ENCODE peak calls at places on chromosome 11, in eight cellular contexts. One of them, this sample, is unnamed.
A peak's percentile ranks its signal among the peaks of the same experiment; 100 is the strongest.

GRCh38 chr11:3147626-3148025 is 17.5 kb downstream of the OSBPL5 start:
- ATAC-seq in left cardiac atrium: peak; percentile 4
- ATAC-seq in PC-3: no peak
- ATAC-seq in Right ventricle myocardium superior: no peak
- ATAC-seq in activated CD4-positive, alpha-beta T cell treated with anti-CD3 and anti-CD28 coated beads for 36 hours: no peak
- ATAC-seq in aorta: no peak
- ATAC-seq in pancreas: no peak
- ATAC-seq in upper lobe of right lung: no peak
- ATAC-seq in this sample: no peak

GRCh38 chr11:35662649-35663407 is at the start of gene TRIM44:
- ATAC-seq in left cardiac atrium: peak; percentile 95
- ATAC-seq in PC-3: peak; percentile 62
- ATAC-seq in Right ventricle myocardium superior: peak; percentile 98
- ATAC-seq in activated CD4-positive, alpha-beta T cell treated with anti-CD3 and anti-CD28 coated beads for 36 hours: peak; percentile 86
- ATAC-seq in aorta: peak; percentile 95
- ATAC-seq in pancreas: peak; percentile 94
- ATAC-seq in upper lobe of right lung: peak; percentile 96
- ATAC-seq in this sample: peak; percentile 93

GRCh38 chr11:88357323-88358039 is 19.9 kb upstream of the CTSC start:
- ATAC-seq in left cardiac atrium: peak; percentile 55
- ATAC-seq in PC-3: peak; percentile 96
- ATAC-seq in Right ventricle myocardium superior: peak; percentile 61
- ATAC-seq in activated CD4-positive, alpha-beta T cell treated with anti-CD3 and anti-CD28 coated beads for 36 hours: peak; percentile 86
- ATAC-seq in aorta: no peak
- ATAC-seq in pancreas: no peak
- ATAC-seq in upper lobe of right lung: peak; percentile 52
- ATAC-seq in this sample: peak; percentile 63

GRCh38 chr11:8906629-8907028 is 4.4 kb upstream of the AKIP1 start:
- ATAC-seq in left cardiac atrium: no peak
- ATAC-seq in PC-3: peak; percentile 18
- ATAC-seq in Right ventricle myocardium superior: no peak
- ATAC-seq in activated CD4-positive, alpha-beta T cell treated with anti-CD3 and anti-CD28 coated beads for 36 hours: peak; percentile 23
- ATAC-seq in aorta: no peak
- ATAC-seq in pancreas: no peak
- ATAC-seq in upper lobe of right lung: no peak
- ATAC-seq in this sample: peak; percentile 15

GRCh38 chr11:65811764-65812475 is 21.8 kb upstream of the SNX32 start:
- ATAC-seq in left cardiac atrium: peak; percentile 76
- ATAC-seq in PC-3: no peak
- ATAC-seq in Right ventricle myocardium superior: peak; percentile 38
- ATAC-seq in activated CD4-positive, alpha-beta T cell treated with anti-CD3 and anti-CD28 coated beads for 36 hours: no peak
- ATAC-seq in aorta: no peak
- ATAC-seq in pancreas: no peak
- ATAC-seq in upper lobe of right lung: peak; percentile 79
- ATAC-seq in this sample: no peak

GRCh38 chr11:119641991-119642745 is 86.8 kb downstream of the NECTIN1 start:
- ATAC-seq in left cardiac atrium: no peak
- ATAC-seq in PC-3: peak; percentile 35
- ATAC-seq in Right ventricle myocardium superior: no peak
- ATAC-seq in activated CD4-positive, alpha-beta T cell treated with anti-CD3 and anti-CD28 coated beads for 36 hours: no peak
- ATAC-seq in aorta: no peak
- ATAC-seq in pancreas: peak; percentile 75
- ATAC-seq in upper lobe of right lung: peak; percentile 49
- ATAC-seq in this sample: peak; percentile 42

GRCh38 chr11:62850911-62851806 is 11.8 kb upstream of the WDR74 start:
- ATAC-seq in left cardiac atrium: no peak
- ATAC-seq in PC-3: peak; percentile 5
- ATAC-seq in Right ventricle myocardium superior: no peak
- ATAC-seq in activated CD4-positive, alpha-beta T cell treated with anti-CD3 and anti-CD28 coated beads for 36 hours: no peak
- ATAC-seq in aorta: no peak
- ATAC-seq in pancreas: no peak
- ATAC-seq in upper lobe of right lung: no peak
- ATAC-seq in this sample: no peak

GRCh38 chr11:126146454-126147192 is 64.8 kb downstream of the RPUSD4 start:
- ATAC-seq in left cardiac atrium: peak; percentile 17
- ATAC-seq in PC-3: no peak
- ATAC-seq in Right ventricle myocardium superior: no peak
- ATAC-seq in activated CD4-positive, alpha-beta T cell treated with anti-CD3 and anti-CD28 coated beads for 36 hours: no peak
- ATAC-seq in aorta: no peak
- ATAC-seq in pancreas: peak; percentile 66
- ATAC-seq in upper lobe of right lung: peak; percentile 13
- ATAC-seq in this sample: no peak

GRCh38 chr11:67160872-67161783 is 42.1 kb downstream of the KDM2A start:
- ATAC-seq in left cardiac atrium: no peak
- ATAC-seq in PC-3: peak; percentile 89
- ATAC-seq in Right ventricle myocardium superior: no peak
- ATAC-seq in activated CD4-positive, alpha-beta T cell treated with anti-CD3 and anti-CD28 coated beads for 36 hours: peak; percentile 87
- ATAC-seq in aorta: no peak
- ATAC-seq in pancreas: no peak
- ATAC-seq in upper lobe of right lung: no peak
- ATAC-seq in this sample: peak; percentile 47

GRCh38 chr11:120808616-120809050 is 215.3 kb upstream of the TBCEL start:
- ATAC-seq in left cardiac atrium: no peak
- ATAC-seq in PC-3: no peak
- ATAC-seq in Right ventricle myocardium superior: no peak
- ATAC-seq in activated CD4-positive, alpha-beta T cell treated with anti-CD3 and anti-CD28 coated beads for 36 hours: no peak
- ATAC-seq in aorta: no peak
- ATAC-seq in pancreas: no peak
- ATAC-seq in upper lobe of right lung: no peak
- ATAC-seq in this sample: no peak

GRCh38 chr11:2385156-2386151 is 8.3 kb downstream of the CD81 start:
- ATAC-seq in left cardiac atrium: no peak
- ATAC-seq in PC-3: no peak
- ATAC-seq in Right ventricle myocardium superior: no peak
- ATAC-seq in activated CD4-positive, alpha-beta T cell treated with anti-CD3 and anti-CD28 coated beads for 36 hours: no peak
- ATAC-seq in aorta: no peak
- ATAC-seq in pancreas: no peak
- ATAC-seq in upper lobe of right lung: no peak
- ATAC-seq in this sample: no peak

GRCh38 chr11:34259087-34259486 is 98.7 kb downstream of the ABTB2 start:
- ATAC-seq in left cardiac atrium: no peak
- ATAC-seq in PC-3: no peak
- ATAC-seq in Right ventricle myocardium superior: no peak
- ATAC-seq in activated CD4-positive, alpha-beta T cell treated with anti-CD3 and anti-CD28 coated beads for 36 hours: no peak
- ATAC-seq in aorta: no peak
- ATAC-seq in pancreas: no peak
- ATAC-seq in upper lobe of right lung: no peak
- ATAC-seq in this sample: peak; percentile 37

GRCh38 chr11:132058211-132058772 is 687.9 kb downstream of the NTM start:
- ATAC-seq in left cardiac atrium: peak; percentile 54
- ATAC-seq in PC-3: no peak
- ATAC-seq in Right ventricle myocardium superior: peak; percentile 72
- ATAC-seq in activated CD4-positive, alpha-beta T cell treated with anti-CD3 and anti-CD28 coated beads for 36 hours: no peak
- ATAC-seq in aorta: no peak
- ATAC-seq in pancreas: no peak
- ATAC-seq in upper lobe of right lung: peak; percentile 87
- ATAC-seq in this sample: no peak

GRCh38 chr11:45113807-45114206 is 32.6 kb upstream of the PRDM11 start:
- ATAC-seq in left cardiac atrium: no peak
- ATAC-seq in PC-3: no peak
- ATAC-seq in Right ventricle myocardium superior: no peak
- ATAC-seq in activated CD4-positive, alpha-beta T cell treated with anti-CD3 and anti-CD28 coated beads for 36 hours: no peak
- ATAC-seq in aorta: no peak
- ATAC-seq in pancreas: no peak
- ATAC-seq in upper lobe of right lung: no peak
- ATAC-seq in this sample: no peak

GRCh38 chr11:131978351-131978750 is 607.9 kb downstream of the NTM start:
- ATAC-seq in left cardiac atrium: no peak
- ATAC-seq in PC-3: peak; percentile 78
- ATAC-seq in Right ventricle myocardium superior: no peak
- ATAC-seq in activated CD4-positive, alpha-beta T cell treated with anti-CD3 and anti-CD28 coated beads for 36 hours: no peak
- ATAC-seq in aorta: no peak
- ATAC-seq in pancreas: no peak
- ATAC-seq in upper lobe of right lung: no peak
- ATAC-seq in this sample: peak; percentile 41

GRCh38 chr11:35059040-35059439 is 79.9 kb upstream of the CD44 start:
- ATAC-seq in left cardiac atrium: no peak
- ATAC-seq in PC-3: no peak
- ATAC-seq in Right ventricle myocardium superior: peak; percentile 43
- ATAC-seq in activated CD4-positive, alpha-beta T cell treated with anti-CD3 and anti-CD28 coated beads for 36 hours: no peak
- ATAC-seq in aorta: no peak
- ATAC-seq in pancreas: no peak
- ATAC-seq in upper lobe of right lung: peak; percentile 49
- ATAC-seq in this sample: no peak

This sample was measured in SK-N-SH treated with all-trans-retinoic acid at 6 μM for 48 hours.